ENCODE peak calls at places on chromosome 10, in seven cellular contexts. M is GM23248; C is heart right ventricle; L is neural progenitor cell; F is transverse colon; T is CD8-positive, alpha-beta T cell; Z is fibroblast of lung. D is an unnamed sample.

GRCh38 chr10:17833656-17834055 is 24.5 kb downstream of the MRC1 start:
- DNase-seq in M (no peak), C (no peak), L (no peak), F (no peak), T (no peak), Z (no peak), D (no peak)

GRCh38 chr10:71773221-71773971 is at the start of gene VSIR:
- DNase-seq in M (peak), C (peak), L (peak), F (peak), T (peak), Z (peak), D (peak)

GRCh38 chr10:12656518-12657142 is 307.3 kb downstream of the CAMK1D start:
- DNase-seq in M (peak), C (no peak), L (peak), F (no peak), T (no peak), Z (peak), D (no peak)

GRCh38 chr10:101120884-101121660 is 10.0 kb upstream of the TLX1 start:
- DNase-seq in M (peak), C (no peak), L (no peak), F (peak), T (peak), Z (no peak), D (no peak)

GRCh38 chr10:18060217-18060616 is 80.0 kb upstream of the CACNB2 start:
- DNase-seq in M (peak), C (peak), L (no peak), F (peak), T (no peak), Z (no peak), D (no peak)

GRCh38 chr10:122162566-122163181 is 108.4 kb upstream of the BTBD16 start:
- DNase-seq in M (no peak), C (peak), L (no peak), F (peak), T (no peak), Z (peak), D (no peak)

GRCh38 chr10:86753056-86753455 is 3.4 kb upstream of the BMPR1A start:
- DNase-seq in M (no peak), C (no peak), L (no peak), F (no peak), T (no peak), Z (no peak), D (no peak)

GRCh38 chr10:3095373-3096139 is 28.2 kb downstream of the PFKP start:
- DNase-seq in M (peak), C (no peak), L (no peak), F (peak), T (peak), Z (peak), D (peak)

GRCh38 chr10:24012249-24012803 is 196.6 kb upstream of the KIAA1217 start:
- DNase-seq in M (no peak), C (no peak), L (peak), F (no peak), T (no peak), Z (no peak), D (no peak)

GRCh38 chr10:42866115-42866995 is 83.8 kb downstream of the BMS1 start:
- DNase-seq in M (peak), C (peak), L (peak), F (peak), T (peak), Z (peak), D (no peak)

GRCh38 chr10:103605359-103606156 is 112.1 kb downstream of the NEURL1 start:
- DNase-seq in M (peak), C (no peak), L (peak), F (peak), T (peak), Z (peak), D (peak)

GRCh38 chr10:60413306-60414012 is 23.8 kb upstream of the ANK3 start:
- DNase-seq in M (no peak), C (no peak), L (no peak), F (no peak), T (no peak), Z (no peak), D (no peak)

GRCh38 chr10:86862786-86863185 is 94.6 kb downstream of the MMRN2 start:
- DNase-seq in M (no peak), C (no peak), L (no peak), F (no peak), T (no peak), Z (no peak), D (no peak)

GRCh38 chr10:131547129-131547799 is 235.7 kb upstream of the TCERG1L start:
- DNase-seq in M (no peak), C (no peak), L (no peak), F (no peak), T (no peak), Z (no peak), D (no peak)

GRCh38 chr10:112955736-112956421 is 5.8 kb downstream of the TCF7L2 start:
- DNase-seq in M (peak), C (no peak), L (no peak), F (peak), T (no peak), Z (peak), D (no peak)

GRCh38 chr10:105502076-105502475 is 861.0 kb downstream of the SORCS3 start:
- DNase-seq in M (no peak), C (no peak), L (no peak), F (no peak), T (no peak), Z (no peak), D (no peak)

GRCh38 chr10:101617102-101617823 is 29.1 kb downstream of the DPCD start:
- DNase-seq in M (no peak), C (no peak), L (no peak), F (no peak), T (no peak), Z (no peak), D (no peak)

DNA sequence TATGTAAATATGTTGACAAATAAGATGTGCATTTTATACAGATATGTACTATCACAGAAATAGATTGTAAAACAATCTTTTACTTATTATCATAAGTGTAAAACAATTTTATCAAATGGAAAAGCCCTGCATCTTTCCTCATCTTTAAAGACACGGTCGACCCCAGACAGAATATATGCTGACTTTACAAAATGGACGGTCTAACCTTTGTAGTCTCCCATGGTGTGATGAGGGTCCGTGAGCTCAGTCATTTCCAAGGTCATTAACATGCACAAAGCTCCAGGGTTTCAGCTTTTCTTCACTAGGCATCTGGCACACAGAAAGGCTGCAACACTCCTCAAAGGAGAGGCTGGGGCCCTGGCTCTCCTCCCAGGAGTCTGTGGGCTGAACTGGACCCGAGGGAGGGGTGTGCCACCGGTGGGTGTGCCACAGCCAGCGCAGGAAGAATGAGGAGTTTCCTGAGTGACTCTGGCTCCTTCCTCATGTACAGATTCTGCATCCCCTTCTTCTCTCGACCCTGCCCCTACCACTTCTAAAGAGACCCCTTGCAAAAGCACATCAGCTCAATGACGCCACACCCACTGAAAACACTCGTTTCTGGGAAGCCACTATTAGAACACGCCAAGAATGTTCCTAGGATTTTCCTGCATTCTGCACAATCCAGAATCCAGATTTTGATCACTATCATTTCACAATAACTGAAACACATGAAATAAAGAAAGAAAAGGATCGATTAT is 26.2 kb upstream of the ABLIM1 start:
- DNase-seq in M (peak), C (peak), L (no peak), F (peak), T (no peak), Z (peak), D (no peak)
- H3K27ac ChIP-seq in M (peak), C (peak), L (no peak), F (peak), T (no peak), Z (peak), D (peak)

DNA sequence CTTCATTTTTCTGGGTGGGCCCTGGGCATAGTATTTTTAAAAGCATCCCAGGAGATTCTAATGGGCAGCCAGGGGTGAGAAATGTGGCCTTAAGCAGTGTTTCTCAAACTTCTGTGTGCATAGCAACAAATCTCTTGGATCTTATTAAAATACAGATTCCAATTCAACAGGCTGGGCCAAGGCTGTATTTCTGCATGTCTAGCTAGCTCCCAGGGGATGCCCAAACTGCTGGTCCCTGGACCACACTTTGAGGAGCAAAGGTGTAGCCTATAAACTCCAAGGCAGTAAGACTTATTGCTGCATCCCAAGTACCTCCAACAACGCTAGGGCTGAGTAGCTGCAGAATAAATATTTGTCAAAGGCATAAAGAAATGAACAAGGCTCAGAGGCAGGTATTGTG is 292.9 kb upstream of the ZMIZ1 start:
- DNase-seq in M (no peak), C (no peak), L (no peak), F (no peak), T (no peak), Z (no peak), D (no peak)
- H3K27ac ChIP-seq in M (no peak), C (no peak), L (no peak), F (peak), T (no peak), Z (no peak), D (no peak)

DNA sequence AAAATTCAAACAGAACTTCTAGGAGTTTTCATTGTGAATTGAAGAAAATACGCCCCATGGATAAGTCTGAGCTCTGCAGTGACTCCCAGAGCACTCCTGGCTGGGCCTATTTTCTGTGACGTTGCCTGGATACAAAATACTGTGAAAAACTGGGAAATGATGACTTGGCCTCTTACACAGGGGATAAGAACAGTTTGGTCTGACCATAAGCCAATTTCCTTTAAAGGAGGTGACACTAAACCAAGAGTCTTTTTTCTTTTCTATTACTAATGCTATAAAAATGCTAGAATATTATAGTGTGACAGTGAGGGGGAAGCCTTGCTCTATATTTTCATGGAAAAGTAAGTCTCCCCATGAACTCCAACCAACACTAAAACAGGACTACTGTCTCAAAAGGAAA is 45.6 kb downstream of the MYOF start:
- DNase-seq in M (peak), C (no peak), L (no peak), F (peak), T (no peak), Z (peak), D (no peak)
- H3K27ac ChIP-seq in M (peak), C (peak), L (peak), F (peak), T (no peak), Z (peak), D (peak)

DNA sequence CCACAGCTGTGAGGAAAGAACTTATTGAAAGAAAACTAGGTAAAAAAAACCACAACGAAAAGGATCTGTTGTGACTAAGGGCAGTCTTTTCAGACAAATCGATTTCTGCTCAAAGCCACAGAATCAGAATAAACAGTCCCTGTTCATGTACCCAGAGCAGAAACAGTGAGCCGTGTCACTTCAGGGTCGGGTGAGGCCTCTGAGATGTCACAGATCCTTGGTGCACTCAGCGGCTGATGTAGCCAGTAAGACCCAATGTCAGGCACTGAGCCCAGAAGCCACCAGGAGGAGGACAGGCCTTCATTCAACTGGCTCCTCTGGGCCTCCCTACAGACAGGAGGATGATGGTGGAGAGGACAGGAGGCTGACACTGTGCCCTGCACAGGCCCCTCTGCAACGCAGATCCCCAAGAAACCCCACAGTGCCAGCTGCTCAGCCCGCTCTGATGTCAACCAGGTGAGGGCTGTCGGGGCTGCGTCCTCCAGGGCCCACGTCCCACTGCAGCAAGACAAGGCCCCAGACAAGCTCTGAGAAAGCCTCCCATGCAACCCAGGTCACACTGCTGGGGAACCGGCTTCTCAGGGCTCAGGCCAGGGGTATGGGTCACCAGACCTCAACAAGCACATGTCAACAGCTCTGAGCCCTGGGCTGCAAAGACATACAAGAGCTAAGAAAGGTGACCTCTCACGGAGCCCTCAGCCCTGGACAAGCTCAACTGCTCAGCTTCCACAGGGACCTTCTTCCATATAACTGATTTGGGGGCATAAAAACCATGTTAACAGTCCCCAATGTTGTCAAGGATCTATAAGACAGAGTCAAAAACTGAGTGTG is 190.6 kb downstream of the PARD3 start:
- DNase-seq in M (no peak), C (no peak), L (no peak), F (no peak), T (no peak), Z (no peak), D (no peak)
- H3K27ac ChIP-seq in M (no peak), C (no peak), L (no peak), F (no peak), T (no peak), Z (no peak), D (no peak)

DNA sequence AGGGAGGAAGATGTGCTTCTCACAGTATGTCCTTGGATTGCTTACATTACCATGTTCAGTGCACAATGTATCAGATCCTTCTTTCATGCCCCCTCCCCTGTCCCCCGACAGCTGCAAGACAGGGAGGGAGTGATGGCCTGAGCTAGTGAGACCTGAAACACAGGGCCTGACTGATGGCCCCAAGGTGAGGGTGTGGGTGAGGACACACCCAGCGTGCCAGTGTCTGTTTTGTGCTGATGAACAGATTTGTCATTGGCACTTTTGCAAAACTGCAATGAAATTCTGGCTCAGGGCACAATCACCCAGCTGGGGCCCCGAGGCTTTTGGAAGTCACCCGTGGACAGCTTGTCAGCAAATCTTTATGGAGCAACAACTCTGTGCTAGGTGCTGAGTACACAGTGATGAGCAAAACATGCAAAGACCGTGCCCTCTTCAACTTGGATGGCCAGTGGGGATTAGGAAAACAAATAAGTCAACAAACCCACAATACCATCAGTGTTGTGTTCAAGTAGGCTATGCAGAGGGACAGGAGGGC is 59.4 kb upstream of the EMX2 start:
- DNase-seq in M (peak), C (no peak), L (no peak), F (no peak), T (no peak), Z (no peak), D (no peak)
- H3K27ac ChIP-seq in M (peak), C (no peak), L (no peak), F (no peak), T (no peak), Z (no peak), D (no peak)

DNA sequence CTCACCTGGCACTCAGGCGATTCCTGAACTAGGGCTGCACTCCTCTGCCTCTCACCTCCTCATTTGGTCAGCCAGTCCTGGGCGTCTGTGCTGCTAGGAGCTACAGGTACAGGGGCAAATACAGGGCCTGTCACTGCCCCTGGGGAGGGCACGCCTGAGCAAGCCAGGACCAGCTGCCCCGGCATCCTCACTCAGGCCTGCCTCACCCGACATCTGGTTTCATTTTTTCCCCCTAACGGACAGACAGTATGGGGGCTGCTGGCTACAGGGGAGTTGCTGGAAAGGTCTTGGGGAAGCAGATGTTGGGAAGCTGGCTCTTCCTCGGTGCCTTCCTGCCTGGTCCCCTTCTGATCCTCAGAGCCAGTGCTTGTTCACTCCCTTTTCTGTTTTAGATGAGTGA is 77.3 kb upstream of the PPIF start:
- DNase-seq in M (no peak), C (no peak), L (no peak), F (no peak), T (no peak), Z (no peak), D (no peak)
- H3K27ac ChIP-seq in M (peak), C (peak), L (no peak), F (peak), T (no peak), Z (no peak), D (peak)

DNA sequence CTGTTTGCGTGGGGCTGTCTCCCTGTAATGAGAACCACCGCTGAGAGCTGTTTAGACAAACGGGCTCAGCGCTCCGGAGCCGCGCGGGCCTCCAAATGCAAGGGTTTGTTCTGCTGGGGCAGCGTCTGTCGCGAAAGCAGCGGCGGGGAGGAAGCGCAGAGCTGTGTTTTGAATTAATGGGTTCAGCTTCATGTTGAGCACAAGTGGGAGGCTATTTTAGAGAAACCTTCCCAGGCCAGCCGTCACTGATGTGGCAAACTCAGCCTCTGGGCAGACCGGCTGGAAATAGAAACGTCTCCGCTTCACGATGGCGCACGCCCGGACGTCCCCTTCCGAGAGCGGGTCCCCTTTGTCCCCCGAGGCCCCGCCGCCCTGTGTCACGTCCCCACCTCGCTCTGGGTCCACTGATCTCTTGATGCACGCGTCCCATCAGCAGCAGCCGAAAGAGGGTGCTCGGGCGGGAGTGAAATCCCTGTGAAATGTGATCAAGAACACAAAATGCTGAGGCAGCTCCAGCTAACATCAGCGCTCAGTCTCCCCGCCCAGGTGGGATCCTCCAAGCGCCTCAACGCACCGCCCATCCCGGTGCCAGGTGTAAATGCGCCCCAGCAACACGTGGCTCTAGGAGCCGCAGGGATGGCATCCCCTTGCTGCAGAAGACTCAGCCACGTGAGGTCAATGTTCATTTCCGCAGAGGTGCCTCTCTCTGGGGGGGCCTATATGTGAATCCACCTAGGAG is 44.9 kb downstream of the BAMBI start:
- DNase-seq in M (peak), C (peak), L (peak), F (peak), T (no peak), Z (peak), D (peak)
- H3K27ac ChIP-seq in M (no peak), C (no peak), L (no peak), F (no peak), T (no peak), Z (no peak), D (no peak)